ENCODE peak calls at places on chromosomes 11 and 22, in six cellular contexts. B is NCI-H1105, S is HS-27A, E is H9, O is adrenal gland, N is naive B cell. L is an unnamed sample.

GRCh38 chr11:2459796-2460531 is 15.2 kb downstream of the KCNQ1 start:
- DNase-seq in S (no peak), B (no peak), N (no peak), E (no peak), O (peak; percentile 36), L (no peak)

GRCh38 chr11:94895971-94896370 is 77.4 kb downstream of the CWC15 start:
- DNase-seq in N (no peak), E (no peak), S (no peak), B (no peak), O (peak; percentile 18), L (no peak)

GRCh38 chr11:48150213-48150612 is 66.4 kb upstream of the OR4B1 start:
- DNase-seq in B (no peak), E (no peak), S (no peak), O (no peak), N (no peak), L (no peak)

GRCh38 chr11:76824980-76825725 is 35.6 kb upstream of the ACER3 start:
- DNase-seq in O (no peak), S (no peak), N (no peak), E (no peak), B (no peak), L (no peak)

GRCh38 chr11:110367571-110367970 is 62.2 kb upstream of the FDX1 start:
- DNase-seq in E (no peak), O (no peak), S (no peak), B (no peak), N (no peak), L (peak; percentile 24)

GRCh38 chr11:7417328-7417727 is 68.0 kb upstream of the OLFML1 start:
- DNase-seq in N (no peak), S (no peak), O (no peak), B (no peak), E (no peak), L (no peak)

GRCh38 chr11:76266269-76266668 is 60.0 kb upstream of the WNT11 start:
- DNase-seq in E (no peak), S (peak; percentile 17), O (peak; percentile 72), N (no peak), B (no peak), L (no peak)

GRCh38 chr11:117172678-117173421 is 5.7 kb upstream of the SIDT2 start:
- DNase-seq in E (no peak), O (no peak), S (no peak), N (no peak), B (no peak), L (no peak)

GRCh38 chr22:20576445-20576816 is 69.0 kb downstream of the MED15 start:
- DNase-seq in O (no peak), S (no peak), N (no peak), E (no peak), B (no peak), L (no peak)

GRCh38 chr22:27273386-27273785 is 528.2 kb downstream of the MN1 start:
- DNase-seq in B (no peak), N (no peak), E (no peak), O (no peak), S (no peak), L (no peak)

GRCh38 chr11:93236741-93237675 is 39.2 kb upstream of the SLC36A4 start:
- DNase-seq in E (peak; percentile 52), B (no peak), N (no peak), O (peak; percentile 59), S (no peak), L (peak; percentile 61)

GRCh38 chr11:124880958-124881357 is 15.7 kb downstream of the ROBO3 start:
- DNase-seq in B (no peak), O (no peak), E (no peak), N (no peak), S (no peak), L (no peak)

L was measured in OCI-LY7.